ENCODE peak calls at places on chromosomes 16 and 17, in nine cellular contexts. Z is T-helper 2 cell; H is fibroblast of lung; R is HEK293T; I is activated CD8-positive, alpha-beta T cell treated with anti-CD3 and anti-CD28 coated beads for 36 hours; J is activated CD8-positive, alpha-beta memory T cell treated with anti-CD3 and anti-CD28 coated beads for 1 hour; M is stimulated activated CD8-positive, alpha-beta memory T cell treated with anti-CD3 and anti-CD28 coated beads, Interleukin-4, amount 100 ng/mL, for 24 hours; A is non-pigmented ciliary epithelial cell; O is NCI-H1417. D is an unnamed sample.

GRCh38 chr16:56263711-56264608 is 72.7 kb downstream of the GNAO1 start:
- DNase-seq in R (no peak), I (no peak), A (no peak), O (peak; percentile 31), M (no peak), J (no peak), Z (no peak), H (no peak), D (no peak)

GRCh38 chr16:11582157-11582814 is 4.4 kb downstream of the LITAF start:
- DNase-seq in I (no peak), M (no peak), H (no peak), R (no peak), A (no peak), J (no peak), Z (no peak), O (no peak), D (no peak)

GRCh38 chr16:67857547-67858233 is 10.2 kb upstream of the CENPT start:
- DNase-seq in O (peak; percentile 95), R (no peak), J (no peak), H (peak; percentile 77), M (no peak), A (peak; percentile 79), Z (peak; percentile 32), I (peak; percentile 38), D (no peak)

GRCh38 chr16:719815-720506 is 985 bp upstream of the ANTKMT start:
- DNase-seq in I (peak; percentile 42), Z (peak; percentile 53), J (no peak), A (no peak), M (no peak), H (no peak), R (no peak), O (peak; percentile 69), D (no peak)

GRCh38 chr17:62572488-62573469 is 54.7 kb upstream of the MRC2 start:
- DNase-seq in R (no peak), M (no peak), I (no peak), H (peak; percentile 28), O (no peak), J (no peak), Z (no peak), A (no peak), D (no peak)

GRCh38 chr17:42194133-42194899 is at the start of gene GHDC:
- DNase-seq in O (peak; percentile 86), R (peak; percentile 87), H (peak; percentile 76), J (peak; percentile 64), Z (peak; percentile 66), A (no peak), M (peak; percentile 70), I (peak; percentile 90), D (peak; percentile 57)

GRCh38 chr17:11948791-11949190 is 48.5 kb downstream of the ZNF18 start:
- DNase-seq in R (no peak), J (no peak), H (peak; percentile 87), Z (no peak), O (no peak), M (no peak), A (peak; percentile 15), I (no peak), D (no peak)

GRCh38 chr17:34584805-34585416 is 5.5 kb downstream of the TMEM132E start:
- DNase-seq in O (peak; percentile 73), Z (no peak), M (no peak), H (peak; percentile 15), I (no peak), A (no peak), J (no peak), R (no peak), D (no peak)

GRCh38 chr17:32006957-32007462 is at the start of gene LRRC37B:
- DNase-seq in Z (peak; percentile 79), O (peak; percentile 89), A (no peak), J (peak; percentile 79), H (peak; percentile 70), M (peak; percentile 86), R (peak; percentile 76), I (peak; percentile 89), D (peak; percentile 90)

GRCh38 chr16:66154801-66155200 is 211.7 kb upstream of the CDH5 start:
- DNase-seq in O (no peak), Z (no peak), H (no peak), I (no peak), J (no peak), A (no peak), M (no peak), R (no peak), D (no peak)

GRCh38 chr16:28204211-28204610 is 7.6 kb downstream of the XPO6 start:
- DNase-seq in J (no peak), I (no peak), A (no peak), O (no peak), H (no peak), R (no peak), Z (no peak), M (no peak), D (no peak)

GRCh38 chr17:29007456-29008455 is 1.9 kb upstream of the SEZ6 start:
- DNase-seq in Z (no peak), J (no peak), O (peak; percentile 50), H (no peak), A (no peak), M (no peak), I (no peak), R (no peak), D (peak; percentile 26)

GRCh38 chr17:39699818-39700147 is at the start of gene ERBB2:
- DNase-seq in Z (no peak), M (no peak), A (peak; percentile 44), O (no peak), H (peak; percentile 73), I (no peak), J (no peak), R (peak; percentile 60), D (no peak)

GRCh38 chr16:68590201-68590994 is 51.3 kb downstream of the ZFP90 start:
- DNase-seq in J (peak; percentile 51), I (peak; percentile 83), O (no peak), Z (no peak), M (peak; percentile 43), A (peak; percentile 5), H (peak; percentile 46), R (peak; percentile 88), D (peak; percentile 13)

GRCh38 chr16:12819126-12820117 is 15.7 kb upstream of the CPPED1 start:
- DNase-seq in A (no peak), M (peak; percentile 65), Z (peak; percentile 26), I (peak; percentile 83), J (peak; percentile 63), R (peak; percentile 74), O (peak; percentile 19), H (peak; percentile 58), D (peak; percentile 68)

GRCh38 chr17:41049110-41049509 is 2.0 kb upstream of the KRTAP2-1 start:
- DNase-seq in I (no peak), A (peak; percentile 67), J (no peak), R (no peak), M (no peak), Z (no peak), H (no peak), O (no peak), D (no peak)

GRCh38 chr16:70162041-70162451 is 11.5 kb upstream of the CLEC18C start:
- DNase-seq in O (no peak), Z (no peak), J (no peak), R (peak; percentile 5), M (no peak), A (peak; percentile 41), H (peak; percentile 71), I (no peak), D (no peak)